ENCODE peak calls at places on chromosomes 2 and 18, in six cellular contexts. X, O, W, A, S and P are unnamed samples. For H3K9me3 and H3K4me1, the result is how much of the 10 kb centered on the place peaks cover.

GRCh38 chr2:6945087-6945813 is 28.0 kb downstream of the RNF144A start:
- DNase-seq in X (no peak), O (no peak), W (no peak), A (no peak), S (no peak), P (no peak)

GRCh38 chr18:22115573-22115972 is 53.8 kb upstream of the GATA6 start:
- DNase-seq in X (no peak), O (no peak), W (no peak), A (no peak), S (no peak), P (no peak)

GRCh38 chr18:7784171-7784570 is 217.1 kb downstream of the PTPRM start:
- DNase-seq in X (no peak), O (no peak), W (no peak), A (peak), S (no peak), P (no peak)

GRCh38 chr2:124080281-124081153 is 55.4 kb downstream of the CNTNAP5 start:
- DNase-seq in X (no peak), O (no peak), W (no peak), A (no peak), S (no peak), P (no peak)

GRCh38 chr18:79604205-79604912 is 75.2 kb upstream of the CTDP1 start:
- DNase-seq in X (no peak), O (peak), W (peak), A (no peak), S (no peak), P (no peak)

GRCh38 chr2:223042284-223042683 is 9.7 kb upstream of the KCNE4 start:
- DNase-seq in X (no peak), O (no peak), W (no peak), A (no peak), S (no peak), P (no peak)

GRCh38 chr18:25737710-25738251 is 352.6 kb downstream of the SS18 start:
- DNase-seq in X (no peak), O (no peak), W (no peak), A (no peak), S (no peak), P (no peak)

GRCh38 chr2:135512099-135512498 is 18.9 kb downstream of the ZRANB3 start:
- DNase-seq in X (no peak), O (no peak), W (no peak), A (no peak), S (no peak), P (no peak)

GRCh38 chr2:191612496-191612895 is 65.4 kb upstream of the NABP1 start:
- DNase-seq in X (peak), O (no peak), W (no peak), A (no peak), S (no peak), P (no peak)

GRCh38 chr2:207960911-207961310 is 64.4 kb downstream of the PLEKHM3 start:
- DNase-seq in X (no peak), O (no peak), W (no peak), A (no peak), S (no peak), P (no peak)

GRCh38 chr18:35122586-35123224 is 81.5 kb downstream of the MAPRE2 start:
- DNase-seq in X (no peak), O (no peak), W (peak), A (peak), S (no peak), P (peak)

GRCh38 chr18:44601447-44601846 is 79.2 kb upstream of the SETBP1 start:
- DNase-seq in X (no peak), O (no peak), W (no peak), A (no peak), S (no peak), P (no peak)

GRCh38 chr2:197838589-197838988 is 34.2 kb downstream of the PLCL1 start:
- DNase-seq in X (no peak), O (no peak), W (no peak), A (no peak), S (no peak), P (no peak)

GRCh38 chr18:60411715-60412114 is 39.1 kb upstream of the MC4R start:
- DNase-seq in X (no peak), O (no peak), W (no peak), A (peak), S (no peak), P (no peak)

GRCh38 chr2:101120124-101120996 is 30.8 kb downstream of the TBC1D8 start:
- DNase-seq in X (peak), O (peak), W (no peak), A (no peak), S (peak), P (peak)

GRCh38 chr18:3623769-3624545 is 174.0 kb downstream of the TGIF1 start:
- DNase-seq in X (peak), O (peak), W (peak), A (peak), S (peak), P (peak)

GRCh38 chr18:46071894-46072867 is at the start of gene PSTPIP2:
- DNase-seq in X (no peak), O (peak), W (peak), A (peak), S (peak), P (peak)

GRCh38 chr18:9094307-9095226 is 7.9 kb upstream of the NDUFV2 start:
- DNase-seq in X (peak), O (no peak), W (no peak), A (no peak), S (no peak), P (no peak)

GRCh38 chr2:36352024-36352398 is 3.6 kb upstream of the CRIM1 start:
- DNase-seq in X (no peak), O (no peak), W (no peak), A (peak), S (no peak), P (no peak)

GRCh38 chr2:188811522-188811921 is 162.7 kb upstream of the COL3A1 start:
- DNase-seq in X (no peak), O (no peak), W (no peak), A (no peak), S (no peak), P (no peak)

GRCh38 chr2:134235771-134236170 is 18.1 kb upstream of the MGAT5 start:
- DNase-seq in X (no peak), O (no peak), W (no peak), A (no peak), S (no peak), P (no peak)

GRCh38 chr18:14965553-14965952 is 217.6 kb downstream of the ANKRD30B start:
- DNase-seq in X (no peak), O (no peak), W (no peak), A (no peak), S (no peak), P (no peak)

GRCh38 chr18:14964002-14964401 is 216.0 kb downstream of the ANKRD30B start:
- DNase-seq in X (no peak), O (no peak), W (no peak), A (no peak), S (no peak), P (no peak)

GRCh38 chr18:14963246-14963645 is 215.3 kb downstream of the ANKRD30B start:
- DNase-seq in X (no peak), O (no peak), W (no peak), A (no peak), S (no peak), P (no peak)

GRCh38 chr18:14961991-14962390 is 214.0 kb downstream of the ANKRD30B start:
- DNase-seq in X (no peak), O (no peak), W (no peak), A (no peak), S (no peak), P (no peak)

DNA sequence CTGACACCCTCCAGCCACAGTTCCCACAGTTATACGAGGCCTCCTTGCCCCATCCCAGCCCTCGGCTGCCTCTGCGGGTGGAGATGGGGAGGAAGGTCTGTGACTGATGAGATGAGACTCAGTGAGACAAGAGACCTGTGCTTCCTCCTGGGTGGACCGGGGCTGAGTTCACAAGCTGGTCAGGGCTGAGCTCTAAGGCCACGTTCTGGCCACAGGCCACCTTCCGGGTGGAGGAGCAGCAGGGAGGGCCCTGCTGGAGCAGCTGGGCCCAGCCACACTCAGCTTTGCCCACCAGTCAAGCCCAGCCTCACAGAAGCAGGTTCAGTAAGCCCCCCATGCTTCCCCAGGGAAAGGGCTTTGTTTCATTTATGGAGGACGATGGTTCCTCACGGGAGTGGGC is 214.7 kb downstream of the ANKRD30B start:
- DNase-seq in X (no peak), O (no peak), W (no peak), A (no peak), S (no peak), P (no peak)
- H3K9me3 ChIP-seq in X (under half), O (under half), W (under half), A (half or more), S (under half), P (under half)

DNA sequence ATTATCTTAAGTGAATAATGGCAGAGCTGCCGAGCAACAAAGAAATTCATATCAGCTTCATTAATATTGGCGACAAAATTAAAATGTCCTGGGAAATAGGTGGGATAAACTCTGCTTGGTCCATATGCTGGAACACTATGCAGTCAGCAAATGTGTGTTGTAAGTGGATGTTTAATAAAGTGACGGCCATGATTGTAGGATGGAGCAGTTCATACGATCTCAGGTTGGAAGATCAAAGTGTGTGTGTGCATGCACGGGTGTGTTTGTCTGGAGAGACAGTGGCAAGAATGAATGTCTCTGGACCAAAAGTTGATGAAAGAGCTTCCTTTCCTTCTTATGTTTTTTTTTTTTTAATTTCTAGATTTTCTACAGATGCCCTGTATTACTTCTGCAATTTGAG is 14.8 kb downstream of the TWIST2 start:
- DNase-seq in X (no peak), O (no peak), W (no peak), A (no peak), S (no peak), P (no peak)
- H3K27ac ChIP-seq in X (peak), O (no peak), W (no peak), A (no peak), S (no peak), P (no peak)

DNA sequence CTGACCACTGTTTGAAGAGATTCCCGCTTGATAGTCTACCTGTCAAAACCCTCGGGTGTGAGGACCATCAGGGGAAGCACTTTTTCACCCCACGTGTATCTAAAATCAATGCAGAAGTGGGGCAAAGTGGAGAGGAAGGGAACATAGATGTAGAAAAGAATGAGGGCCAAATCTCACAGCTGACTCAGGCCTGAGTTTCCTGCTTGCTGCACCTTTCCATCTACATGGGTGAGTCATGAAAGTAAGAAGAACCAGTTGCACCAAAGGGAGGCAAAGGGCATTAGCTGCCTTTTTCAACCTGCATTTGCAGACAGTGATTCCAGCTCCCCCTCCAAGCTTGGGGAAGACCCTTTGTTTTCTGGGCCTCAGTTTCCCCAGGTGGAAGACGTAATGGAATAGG is 100.2 kb upstream of the MYCN start:
- DNase-seq in X (no peak), O (no peak), W (no peak), A (no peak), S (no peak), P (no peak)
- H3K4me1 ChIP-seq in X (under half), O (under half), W (under half), A (under half), S (under half), P (under half)

GRCh38 chr2:46216213-46216612 is 81.0 kb upstream of the EPAS1 start:
- DNase-seq in X (no peak), O (no peak), W (no peak), A (no peak), S (no peak), P (no peak)
- H3K9me3 ChIP-seq in X (under half), O (under half), W (under half), A (under half), S (under half), P (under half)

DNA sequence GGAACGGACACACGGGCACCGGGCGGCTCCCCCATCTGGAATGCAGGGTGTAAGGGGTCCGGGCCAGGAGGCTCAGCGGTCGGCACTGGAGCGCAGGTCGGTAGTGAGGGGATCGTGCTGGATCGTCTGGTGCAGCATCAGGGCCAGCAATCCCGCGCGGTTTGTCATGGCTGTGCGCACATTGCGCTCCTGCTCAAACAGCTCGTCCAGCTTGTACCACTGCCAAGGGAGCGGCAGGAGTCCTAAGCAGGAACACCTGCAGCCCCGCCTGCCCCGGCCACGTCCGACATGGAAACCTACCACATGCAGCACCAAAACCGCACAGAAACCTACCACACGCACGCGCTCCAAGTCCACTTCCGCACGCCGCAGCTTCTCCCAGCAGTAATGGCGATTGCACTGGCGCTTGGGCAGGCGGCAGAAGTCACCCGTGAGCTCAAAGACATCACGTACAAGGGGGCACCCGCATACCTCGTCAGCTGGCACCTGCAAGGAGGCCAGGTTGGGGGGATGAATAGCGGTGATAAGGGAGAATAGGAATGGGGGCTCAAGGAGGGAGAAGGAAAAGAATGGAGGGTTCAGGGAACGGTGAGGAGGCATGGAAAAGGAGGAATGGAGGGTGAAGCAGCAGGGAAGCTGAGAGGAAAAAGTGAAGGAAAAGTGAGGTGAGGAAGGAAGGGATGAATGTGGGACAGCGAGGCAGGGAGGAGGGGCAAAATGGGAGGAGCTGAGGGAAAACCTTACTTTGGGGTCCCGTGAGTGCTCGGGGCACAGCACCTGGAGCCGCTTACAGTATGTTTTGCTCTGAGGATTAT is 1.4 kb upstream of the MBD1 start:
- DNase-seq in X (no peak), O (no peak), W (peak), A (no peak), S (no peak), P (peak)
- H3K27ac ChIP-seq in X (peak), O (no peak), W (no peak), A (no peak), S (no peak), P (no peak)

GRCh38 chr2:239961662-239962220 is 63.4 kb downstream of the NDUFA10 start:
- DNase-seq in X (no peak), O (no peak), W (no peak), A (no peak), S (no peak), P (no peak)

GRCh38 chr2:239959059-239959971 is 65.8 kb downstream of the NDUFA10 start:
- DNase-seq in X (no peak), O (no peak), W (no peak), A (no peak), S (no peak), P (no peak)

GRCh38 chr2:239962890-239963591 is 62.1 kb downstream of the NDUFA10 start:
- DNase-seq in X (no peak), O (no peak), W (no peak), A (no peak), S (no peak), P (no peak)

GRCh38 chr2:239963646-239964205 is 61.4 kb downstream of the NDUFA10 start:
- DNase-seq in X (no peak), O (no peak), W (no peak), A (no peak), S (no peak), P (no peak)

GRCh38 chr2:239960929-239961661 is 64.0 kb downstream of the NDUFA10 start:
- DNase-seq in X (no peak), O (no peak), W (no peak), A (no peak), S (no peak), P (no peak)
- H3K4me1 ChIP-seq in X (under half), O (under half), W (under half), A (under half), S (under half), P (under half)

GRCh38 chr2:228767196-228767595 is 503.9 kb downstream of the PID1 start:
- DNase-seq in X (no peak), O (no peak), W (no peak), A (no peak), S (no peak), P (no peak)

GRCh38 chr2:228774548-228774947 is 496.5 kb downstream of the PID1 start:
- DNase-seq in X (no peak), O (no peak), W (no peak), A (no peak), S (no peak), P (no peak)

GRCh38 chr2:228768818-228769217 is 502.3 kb downstream of the PID1 start:
- DNase-seq in X (no peak), O (no peak), W (no peak), A (no peak), S (no peak), P (no peak)

GRCh38 chr2:228771306-228771705 is 499.8 kb downstream of the PID1 start:
- DNase-seq in X (no peak), O (no peak), W (no peak), A (no peak), S (peak), P (no peak)

DNA sequence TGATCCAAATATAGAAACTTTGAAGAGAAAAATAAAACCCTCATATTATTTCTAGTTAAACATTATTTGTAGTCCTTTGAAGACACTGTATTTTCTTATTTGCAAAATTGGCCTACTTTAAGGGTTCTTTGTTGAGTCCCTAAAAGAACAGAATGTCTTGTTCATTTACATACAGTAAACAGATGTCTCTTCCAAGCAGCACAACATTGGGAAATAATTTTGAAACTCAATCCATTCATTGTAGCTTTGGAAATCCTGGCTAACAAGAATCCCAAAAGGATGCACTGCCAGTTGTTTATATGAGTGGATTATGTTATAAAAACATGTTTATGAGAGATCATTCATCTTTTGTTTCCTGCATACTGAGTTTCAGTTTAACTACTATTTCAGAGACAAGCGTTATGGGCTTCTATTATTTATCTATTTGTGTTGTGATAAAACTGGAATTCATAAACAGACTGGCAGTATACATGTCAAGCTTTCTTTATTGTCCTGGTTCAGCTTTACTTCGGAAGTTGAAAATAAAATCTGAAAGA is 499.3 kb downstream of the PID1 start:
- DNase-seq in X (no peak), O (no peak), W (no peak), A (no peak), S (no peak), P (no peak)
- H3K9me3 ChIP-seq in X (under half), O (under half), W (under half), A (under half), S (under half), P (under half)

DNA sequence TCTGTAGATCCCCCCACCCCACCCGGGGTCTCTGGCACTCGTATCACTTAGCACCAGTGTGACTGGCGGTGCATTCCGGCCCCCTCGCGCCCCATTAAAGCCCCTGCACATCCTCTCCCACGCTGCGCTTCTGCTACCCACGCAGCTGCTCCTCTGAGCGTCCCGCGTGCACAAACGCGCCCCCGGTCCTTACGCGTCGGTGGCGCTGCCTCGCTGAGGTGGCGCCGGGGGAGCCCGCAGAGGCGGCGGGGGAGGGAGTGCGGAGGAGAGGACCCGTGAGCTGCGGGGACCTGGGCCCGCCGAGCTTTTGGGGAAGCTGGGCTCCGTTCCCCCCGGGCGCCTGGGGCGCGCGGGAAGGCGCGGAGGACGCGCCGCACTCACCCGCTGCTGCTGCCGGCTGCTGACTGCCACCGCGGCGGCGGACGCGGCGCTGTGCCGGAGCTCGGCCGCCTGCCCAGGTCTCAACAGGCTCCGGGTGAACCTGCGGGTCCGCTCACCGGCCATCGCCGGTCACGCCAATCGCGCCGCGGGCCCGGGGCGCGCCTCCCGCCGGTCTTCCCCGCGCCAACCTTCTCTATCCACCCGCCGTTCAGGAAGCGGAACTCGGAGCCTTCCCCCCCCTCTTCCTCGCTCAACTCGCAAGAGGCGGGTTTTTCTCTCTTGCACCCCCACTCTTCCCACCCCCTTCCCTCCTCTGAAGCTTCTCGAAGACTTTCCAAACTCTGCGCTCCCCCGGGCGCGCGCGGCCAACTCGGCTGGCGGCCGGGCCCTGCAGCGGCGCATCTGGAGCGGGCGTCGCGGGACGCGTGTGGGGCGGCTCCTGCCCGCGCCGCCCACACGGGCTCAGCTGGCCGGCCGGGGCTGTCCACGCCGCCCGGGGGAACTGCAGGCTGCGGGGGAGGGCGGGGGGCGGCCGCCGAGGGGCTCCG is at the start of gene DOCK10:
- DNase-seq in X (peak), O (peak), W (peak), A (peak), S (no peak), P (peak)
- H3K27ac ChIP-seq in X (peak), O (peak), W (peak), A (no peak), S (peak), P (no peak)

GRCh38 chr2:110978148-110978547 is 142.6 kb upstream of the BCL2L11 start:
- DNase-seq in X (no peak), O (no peak), W (no peak), A (no peak), S (no peak), P (no peak)
- H3K4me1 ChIP-seq in X (under half), O (under half), W (under half), A (under half), S (under half), P (under half)